ENCODE peak calls at places on chromosomes 3 and 15, in ten cellular contexts. T, U, F, Q, K, H, O, W, P and Z are unnamed samples.

GRCh38 chr15:75228787-75229186 is 27.1 kb downstream of the C15orf39 start:
- DNase-seq in Q (peak; percentile 4), H (no peak), O (no peak), U (no peak), T (no peak), W (no peak), F (no peak), P (no peak), K (peak; percentile 7), Z (peak; percentile 64)

GRCh38 chr3:48727511-48727910 is 10.5 kb upstream of the IP6K2 start:
- DNase-seq in U (no peak), P (no peak), H (no peak), T (no peak), O (no peak), Q (no peak), K (no peak), W (no peak), F (no peak), Z (peak; percentile 37)

GRCh38 chr3:177320765-177321247 is 123.5 kb upstream of the TBL1XR1 start:
- DNase-seq in W (no peak), O (no peak), Q (no peak), K (no peak), P (peak; percentile 7), U (peak; percentile 34), H (no peak), F (no peak), T (no peak), Z (no peak)

GRCh38 chr3:55515550-55516246 is 28.6 kb upstream of the WNT5A start:
- DNase-seq in F (no peak), P (no peak), Q (no peak), W (no peak), H (no peak), O (no peak), T (no peak), U (no peak), K (no peak), Z (no peak)

GRCh38 chr15:68334661-68335124 is 57.1 kb downstream of the FEM1B start:
- DNase-seq in W (no peak), T (peak; percentile 72), Q (no peak), O (no peak), K (no peak), U (no peak), P (peak; percentile 86), H (no peak), F (peak; percentile 34), Z (no peak)

GRCh38 chr15:40104865-40105516 is 3.7 kb downstream of the BMF start:
- DNase-seq in T (peak; percentile 85), K (peak; percentile 86), P (peak; percentile 89), O (peak; percentile 71), H (peak; percentile 83), U (peak; percentile 65), Q (peak; percentile 95), W (no peak), F (peak; percentile 91), Z (peak; percentile 97)

GRCh38 chr15:73560501-73561117 is 72.6 kb downstream of the NPTN start:
- DNase-seq in T (no peak), P (peak; percentile 37), Q (peak; percentile 38), H (no peak), K (no peak), W (peak; percentile 44), O (peak; percentile 27), U (peak; percentile 40), F (peak; percentile 72), Z (no peak)

GRCh38 chr15:25596644-25597562 is 158.1 kb upstream of the UBE3A start:
- DNase-seq in O (no peak), W (no peak), Q (no peak), U (no peak), T (no peak), K (no peak), H (no peak), F (no peak), P (peak; percentile 55), Z (no peak)

GRCh38 chr3:78154521-78155186 is 1114.8 kb downstream of the ROBO2 start:
- DNase-seq in W (no peak), T (no peak), Q (peak; percentile 45), U (no peak), H (no peak), O (no peak), F (peak; percentile 55), K (no peak), P (no peak), Z (no peak)

GRCh38 chr3:172449468-172450149 is 1.4 kb upstream of the GHSR start:
- DNase-seq in K (peak; percentile 89), Q (no peak), H (peak; percentile 51), W (no peak), U (no peak), T (no peak), F (no peak), O (no peak), P (peak; percentile 65), Z (peak; percentile 81)

GRCh38 chr3:126442099-126442848 is 33.4 kb downstream of the ZXDC start:
- DNase-seq in W (no peak), P (no peak), H (no peak), F (no peak), U (no peak), T (no peak), O (no peak), Q (no peak), K (no peak), Z (peak; percentile 63)

GRCh38 chr3:55789516-55789915 is 302.4 kb upstream of the WNT5A start:
- DNase-seq in U (no peak), Q (no peak), F (no peak), H (no peak), P (no peak), W (no peak), T (no peak), O (no peak), K (no peak), Z (no peak)

GRCh38 chr15:71707230-71708051 is 102.9 kb upstream of the NR2E3 start:
- DNase-seq in T (no peak), Q (no peak), W (no peak), O (no peak), P (peak; percentile 50), K (no peak), U (no peak), F (no peak), H (no peak), Z (no peak)